ENCODE peak calls at places on chromosomes 6 and 20, in nine cellular contexts. K is GM23248; Z is SJSA1; U is adrenal gland; M is effector memory CD4-positive, alpha-beta T cell; Q is mesenchymal stem cell; P is neural progenitor cell; O is OCI-LY7; A is lower lobe of right lung. H is an unnamed sample. For H3K4me1 and H3K9me3, the result is how much of the 10 kb centered on the place peaks cover.

GRCh38 chr6:33622456-33623431 is 1.6 kb downstream of the ITPR3 start:
- DNase-seq in Q (peak), O (no peak), U (no peak), M (no peak), P (no peak), Z (no peak), K (peak), A (peak), H (no peak)

GRCh38 chr20:57417830-57418780 is 26.9 kb downstream of the RBM38 start:
- DNase-seq in Q (no peak), Z (no peak), M (no peak), U (no peak), K (no peak), P (no peak), O (no peak), A (no peak), H (no peak)

GRCh38 chr6:75494290-75494689 is 690 bp upstream of the FILIP1 start:
- DNase-seq in Q (peak), O (no peak), U (no peak), A (no peak), K (no peak), P (no peak), M (no peak), Z (no peak), H (no peak)

GRCh38 chr6:84065718-84066290 is 32.2 kb downstream of the MRAP2 start:
- DNase-seq in Q (no peak), A (no peak), U (no peak), O (no peak), Z (no peak), K (peak), P (no peak), M (no peak), H (no peak)

GRCh38 chr6:31720196-31720770 is 1.3 kb downstream of the LY6G6C start:
- DNase-seq in Z (no peak), A (peak), P (no peak), M (no peak), O (no peak), Q (no peak), U (no peak), K (no peak), H (no peak)

GRCh38 chr6:41768545-41769308 is 11.0 kb downstream of the FRS3 start:
- DNase-seq in Z (no peak), A (no peak), U (no peak), K (no peak), P (no peak), M (no peak), O (no peak), Q (no peak), H (no peak)

GRCh38 chr6:21533678-21534077 is 59.9 kb upstream of the SOX4 start:
- DNase-seq in Z (no peak), A (no peak), M (no peak), O (no peak), U (no peak), Q (no peak), K (no peak), P (no peak), H (no peak)

GRCh38 chr6:113805836-113806500 is 51.2 kb upstream of the MARCKS start:
- DNase-seq in P (no peak), A (no peak), Z (no peak), U (no peak), O (no peak), M (no peak), Q (no peak), K (no peak), H (no peak)

GRCh38 chr20:4043801-4044200 is 28.4 kb upstream of the RNF24 start:
- DNase-seq in U (no peak), K (no peak), P (no peak), Z (no peak), M (no peak), A (no peak), O (no peak), Q (no peak), H (no peak)

GRCh38 chr20:64049887-64050260 is 435 bp upstream of the SOX18 start:
- DNase-seq in A (no peak), M (no peak), K (no peak), U (no peak), P (no peak), Z (peak), O (no peak), Q (no peak), H (no peak)

GRCh38 chr6:104887350-104887749 is 27.6 kb upstream of the HACE1 start:
- DNase-seq in M (no peak), A (no peak), Q (peak), U (no peak), K (peak), Z (no peak), O (peak), P (peak), H (no peak)

GRCh38 chr6:47161176-47161687 is 119.1 kb upstream of the ADGRF1 start:
- DNase-seq in Q (no peak), A (no peak), Z (no peak), M (no peak), O (peak), K (peak), P (no peak), U (no peak), H (no peak)

GRCh38 chr20:37729452-37729851 is 35.6 kb downstream of the CTNNBL1 start:
- DNase-seq in U (no peak), Z (no peak), Q (no peak), P (peak), K (no peak), M (no peak), A (no peak), O (no peak), H (no peak)

GRCh38 chr20:1415667-1416468 is 23.0 kb upstream of the FKBP1A start:
- DNase-seq in K (peak), O (no peak), U (no peak), A (no peak), P (no peak), M (no peak), Z (peak), Q (peak), H (no peak)

GRCh38 chr6:56843476-56844349 is 111.2 kb upstream of the BEND6 start:
- DNase-seq in Q (peak), K (peak), O (peak), A (peak), P (peak), Z (peak), M (no peak), U (peak), H (peak)

GRCh38 chr6:129623008-129623732 is 86.8 kb downstream of the ARHGAP18 start:
- DNase-seq in Q (no peak), O (no peak), U (no peak), K (no peak), Z (no peak), P (no peak), M (no peak), A (no peak), H (no peak)

GRCh38 chr20:33896509-33896908 is 85.4 kb downstream of the CHMP4B start:
- DNase-seq in P (no peak), Z (no peak), A (no peak), Q (peak), O (no peak), U (peak), M (no peak), K (peak), H (no peak)

DNA sequence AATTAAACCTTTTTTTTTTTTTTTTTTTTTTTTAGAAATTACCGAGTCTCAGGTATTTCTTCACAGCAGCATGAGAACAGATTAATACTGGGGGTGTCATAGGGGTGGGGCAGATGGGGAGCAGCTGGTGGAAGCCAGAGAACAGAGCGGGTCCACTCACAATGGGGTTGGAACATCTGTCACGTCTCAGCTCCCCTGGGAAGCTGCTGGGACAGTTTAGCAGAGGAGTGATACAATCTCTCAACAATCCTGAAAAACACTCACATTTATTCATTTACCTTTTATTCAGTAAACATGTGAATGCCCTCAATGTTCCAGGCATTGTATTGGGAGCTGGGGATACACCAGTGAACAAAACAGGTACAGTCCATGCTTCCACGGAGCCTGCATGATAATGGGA is 162.2 kb downstream of the SMOC2 start:
- DNase-seq in K (no peak), U (no peak), P (no peak), A (no peak), Z (no peak), Q (no peak), O (no peak), M (no peak), H (no peak)
- H3K4me1 ChIP-seq in K (under half), U (under half), P (under half), A (under half), Z (under half), Q (under half), O (under half), M (under half), H (under half)

GRCh38 chr20:59678951-59679350 is 74.6 kb downstream of the PHACTR3 start:
- DNase-seq in M (no peak), P (no peak), A (no peak), Z (no peak), Q (no peak), U (no peak), O (no peak), K (no peak), H (no peak)
- H3K9me3 ChIP-seq in M (under half), P (under half), A (under half), Z (under half), Q (under half), U (under half), O (under half), K (under half), H (under half)

GRCh38 chr20:16520154-16520553 is 53.1 kb downstream of the KIF16B start:
- DNase-seq in U (no peak), K (no peak), Z (no peak), M (no peak), O (no peak), P (peak), A (no peak), Q (no peak), H (no peak)

GRCh38 chr20:16518068-16518783 is 55.0 kb downstream of the KIF16B start:
- DNase-seq in K (peak), Q (peak), Z (peak), O (peak), P (peak), A (no peak), U (no peak), M (no peak), H (peak)

GRCh38 chr20:16514145-16514544 is 59.1 kb downstream of the KIF16B start:
- DNase-seq in Z (no peak), U (no peak), P (no peak), K (no peak), Q (no peak), A (no peak), M (no peak), O (no peak), H (no peak)

DNA sequence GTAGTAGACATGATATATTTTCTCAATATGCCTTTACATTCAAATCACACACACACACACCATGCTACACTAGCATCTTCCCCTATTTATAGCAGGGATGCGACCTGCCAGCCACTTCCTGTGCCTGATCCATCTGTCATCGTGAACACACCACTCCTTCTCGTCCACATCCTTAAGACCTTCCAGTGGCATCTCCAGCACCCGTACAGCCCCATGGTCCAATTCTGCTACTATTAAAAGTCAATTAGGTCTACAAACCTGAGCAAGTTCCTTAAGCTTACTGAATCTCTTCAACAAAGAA is 54.5 kb downstream of the KIF16B start:
- DNase-seq in O (no peak), M (no peak), Q (no peak), Z (no peak), U (no peak), P (no peak), A (no peak), K (no peak), H (no peak)
- H3K4me1 ChIP-seq in O (under half), M (under half), Q (under half), Z (under half), U (under half), P (under half), A (under half), K (under half), H (under half)

DNA sequence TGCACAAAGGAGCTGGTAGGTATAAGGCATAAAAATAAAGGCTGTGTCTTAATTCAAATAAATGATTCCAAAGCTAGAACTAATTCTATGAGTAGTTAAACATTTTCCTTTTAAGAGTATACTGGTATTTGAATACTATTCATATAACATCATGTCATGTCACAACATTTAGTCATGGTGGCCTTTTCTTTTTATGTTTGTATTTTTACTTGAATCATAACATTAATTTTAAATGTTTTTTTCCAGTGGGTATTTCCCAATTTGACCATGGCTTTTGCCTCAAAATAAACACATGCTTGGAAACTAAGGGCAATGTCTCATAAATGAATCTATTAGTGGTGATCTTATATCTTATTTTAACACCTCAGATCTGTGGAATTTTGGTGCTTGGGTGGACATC is 177.1 kb downstream of the CD109 start:
- DNase-seq in P (no peak), O (no peak), A (no peak), K (peak), Z (no peak), U (no peak), M (no peak), Q (peak), H (no peak)
- H3K9me3 ChIP-seq in P (under half), O (under half), A (under half), K (under half), Z (under half), U (under half), M (under half), Q (under half), H (under half)

GRCh38 chr6:30211306-30211705 is 1.9 kb downstream of the TRIM26 start:
- DNase-seq in O (peak), M (no peak), P (no peak), U (no peak), A (no peak), Z (no peak), Q (no peak), K (no peak), H (no peak)

GRCh38 chr6:30213654-30213998 is 420 bp upstream of the TRIM26 start:
- DNase-seq in Q (no peak), A (no peak), U (no peak), Z (no peak), O (no peak), K (no peak), P (no peak), M (no peak), H (no peak)

GRCh38 chr6:30213999-30214982 is 1.1 kb upstream of the TRIM26 start:
- DNase-seq in M (peak), P (peak), Z (peak), U (peak), K (peak), Q (peak), A (peak), O (peak), H (peak)

GRCh38 chr6:30212865-30213653 is at the start of gene TRIM26:
- DNase-seq in O (peak), Z (peak), A (peak), M (peak), K (peak), P (peak), Q (peak), U (peak), H (peak)

GRCh38 chr6:30211899-30212298 is 1.3 kb downstream of the TRIM26 start:
- DNase-seq in O (no peak), P (no peak), M (no peak), K (no peak), U (no peak), Z (no peak), Q (no peak), A (no peak), H (no peak)
- H3K4me1 ChIP-seq in O (half or more), P (under half), M (under half), K (under half), U (under half), Z (under half), Q (under half), A (half or more), H (half or more)